ENCODE peak calls at places on chromosome 11, in nine cellular contexts. F is endothelial cell of umbilical vein; R is thoracic aorta; V is astrocyte of the spinal cord; L is BJ; N is CD8-positive, alpha-beta T cell; U is epithelial cell of esophagus; E is GM13977; Z is tibial artery. I is an unnamed sample.

GRCh38 chr11:62647609-62648005 is 1.2 kb upstream of the GANAB start:
- DNase-seq in V (no peak), U (no peak), F (no peak), E (no peak), L (no peak), R (no peak), N (no peak), Z (no peak), I (no peak)

GRCh38 chr11:123407124-123407995 is 22.7 kb upstream of the GRAMD1B start:
- DNase-seq in V (peak; percentile 71), F (peak; percentile 75), Z (peak; percentile 32), L (no peak), N (peak; percentile 65), U (peak; percentile 81), R (no peak), E (no peak), I (peak; percentile 32)

GRCh38 chr11:121067453-121067852 is 33.6 kb upstream of the TECTA start:
- DNase-seq in F (peak; percentile 33), L (no peak), V (peak; percentile 43), Z (no peak), R (no peak), N (no peak), U (no peak), E (no peak), I (no peak)

GRCh38 chr11:79045018-79045787 is 395.6 kb downstream of the TENM4 start:
- DNase-seq in R (no peak), Z (no peak), N (no peak), E (no peak), V (no peak), L (no peak), U (no peak), F (no peak), I (no peak)

GRCh38 chr11:111528557-111528956 is 12.0 kb upstream of the LAYN start:
- DNase-seq in V (no peak), F (no peak), L (no peak), R (no peak), Z (no peak), E (no peak), U (no peak), N (no peak), I (no peak)

GRCh38 chr11:21975242-21975641 is 217.6 kb upstream of the ANO5 start:
- DNase-seq in E (no peak), R (no peak), F (no peak), U (no peak), N (no peak), V (no peak), L (no peak), Z (no peak), I (no peak)

GRCh38 chr11:19201737-19202605 is at the start of gene CSRP3:
- DNase-seq in Z (no peak), E (no peak), F (no peak), R (no peak), L (no peak), U (no peak), N (no peak), V (no peak), I (no peak)

GRCh38 chr11:128662960-128663359 is 30.9 kb upstream of the FLI1 start:
- DNase-seq in L (no peak), Z (no peak), U (no peak), F (no peak), E (no peak), R (no peak), N (no peak), V (no peak), I (no peak)

GRCh38 chr11:1158681-1159525 is 1.1 kb downstream of the MUC5AC start:
- DNase-seq in V (no peak), E (peak; percentile 14), R (no peak), F (no peak), L (no peak), U (no peak), N (no peak), Z (no peak), I (no peak)

GRCh38 chr11:126113515-126113957 is 50.9 kb upstream of the CDON start:
- DNase-seq in L (peak; percentile 95), F (peak; percentile 92), V (peak; percentile 86), U (peak; percentile 79), N (no peak), Z (peak; percentile 95), R (peak; percentile 87), E (no peak), I (no peak)

GRCh38 chr11:71131861-71132260 is 120.5 kb downstream of the SHANK2 start:
- DNase-seq in Z (no peak), N (no peak), F (no peak), V (no peak), L (no peak), R (no peak), U (no peak), E (no peak), I (no peak)

GRCh38 chr11:83317757-83318548 is 31.8 kb upstream of the CCDC90B start:
- DNase-seq in E (peak; percentile 14), V (no peak), N (no peak), F (no peak), R (no peak), Z (no peak), U (peak; percentile 36), L (no peak), I (no peak)

GRCh38 chr11:36149538-36150242 is 139.5 kb downstream of the COMMD9 start:
- DNase-seq in Z (peak; percentile 70), L (peak; percentile 88), F (peak; percentile 99), E (peak; percentile 74), R (peak; percentile 6), U (peak; percentile 98), V (peak; percentile 99), N (no peak), I (no peak)

GRCh38 chr11:75351541-75352416 is at the start of gene ARRB1:
- DNase-seq in V (no peak), R (no peak), E (peak; percentile 75), F (no peak), N (peak; percentile 55), L (no peak), U (peak; percentile 51), Z (peak; percentile 54), I (peak; percentile 51)

GRCh38 chr11:75352417-75353206 is 1.2 kb upstream of the ARRB1 start:
- DNase-seq in Z (peak; percentile 64), L (no peak), F (no peak), N (peak; percentile 54), R (no peak), E (peak; percentile 70), V (no peak), U (no peak), I (no peak)

GRCh38 chr11:75349540-75350116 is 1.8 kb downstream of the ARRB1 start:
- DNase-seq in Z (peak; percentile 67), U (no peak), F (peak; percentile 59), V (no peak), L (no peak), E (no peak), R (no peak), N (no peak), I (no peak)

GRCh38 chr11:75350122-75350742 is 1.2 kb downstream of the ARRB1 start:
- DNase-seq in V (no peak), Z (no peak), F (no peak), U (no peak), N (no peak), E (no peak), L (no peak), R (no peak), I (no peak)

DNA sequence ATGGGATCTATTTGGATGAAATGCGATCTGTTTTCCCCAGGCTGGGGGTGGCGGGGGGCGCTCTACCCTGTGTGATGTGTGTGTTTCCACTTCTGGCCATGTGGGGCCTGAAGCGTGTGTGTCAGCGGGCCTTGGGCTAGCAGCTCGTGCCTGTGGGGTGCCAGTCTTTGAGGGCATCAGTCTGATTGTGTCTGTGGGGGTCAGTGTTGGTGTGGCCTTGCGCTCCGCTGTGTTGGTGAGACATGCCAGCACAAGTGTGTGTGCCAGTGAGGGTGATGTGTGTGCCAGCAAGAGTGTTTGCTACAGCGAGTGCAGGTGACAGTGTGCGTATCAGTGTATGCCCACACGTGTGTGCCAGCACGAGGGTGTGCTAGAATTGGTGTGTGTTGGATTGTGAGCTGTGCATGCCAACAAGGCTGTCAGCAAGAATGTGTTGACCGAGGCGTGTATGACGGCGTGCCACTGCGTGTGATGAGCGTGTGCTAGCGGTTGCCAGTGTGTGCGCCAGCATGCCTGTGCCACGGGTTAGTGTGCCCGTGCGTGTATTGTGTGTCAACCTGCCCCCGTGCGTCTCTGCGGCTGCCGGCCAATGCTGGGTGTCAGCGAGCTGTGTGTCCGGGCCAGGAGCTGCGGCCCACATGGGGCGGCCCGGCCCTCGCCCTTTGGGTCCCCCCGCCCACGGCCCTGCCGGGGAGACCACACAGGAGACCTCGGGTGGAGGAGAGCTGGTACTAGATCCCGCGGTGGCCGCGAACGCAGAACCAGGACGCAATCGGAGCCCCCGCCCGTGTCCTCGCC is 519 bp downstream of the ARRB1 start:
- DNase-seq in V (no peak), L (no peak), U (peak; percentile 43), Z (peak; percentile 63), E (no peak), N (peak; percentile 38), R (no peak), F (peak; percentile 60), I (no peak)
- TF ChIP-seq CTCF in V (no peak), L (peak; percentile 0), U (no peak), Z (no peak), E (no peak), N (peak; percentile 26), R (no peak), F (peak; percentile 46), I (peak; percentile 23)

GRCh38 chr11:129694538-129694937 is 121.1 kb upstream of the TMEM45B start:
- DNase-seq in L (no peak), Z (no peak), R (no peak), F (no peak), N (no peak), V (no peak), U (no peak), E (peak; percentile 7), I (no peak)
- TF ChIP-seq CTCF in L (no peak), Z (no peak), R (no peak), F (no peak), N (no peak), V (no peak), U (no peak), E (peak; percentile 17), I (peak; percentile 12)

DNA sequence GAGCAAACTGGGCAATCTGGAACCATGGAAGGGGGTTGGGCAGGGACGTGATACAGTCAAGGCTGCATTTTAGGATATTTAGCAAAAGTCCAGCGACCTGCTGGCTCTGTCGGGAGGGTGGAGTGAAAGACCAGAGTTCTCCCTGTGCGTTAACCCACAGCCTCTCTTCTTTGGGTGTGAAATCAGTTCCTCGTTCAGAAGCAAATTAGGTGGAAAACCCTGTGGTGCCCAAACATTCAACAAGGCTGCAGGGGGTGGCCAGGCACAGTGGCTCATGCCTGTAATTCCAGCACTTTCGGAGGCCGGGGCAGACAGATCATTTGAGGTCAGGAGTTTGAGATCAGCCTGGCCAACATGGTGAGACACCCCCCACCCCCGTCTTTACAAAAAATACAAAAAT is 5.9 kb downstream of the TMEM151A start:
- DNase-seq in Z (no peak), F (no peak), U (no peak), E (no peak), L (no peak), R (no peak), V (no peak), N (no peak), I (no peak)
- TF ChIP-seq CTCF in Z (no peak), F (no peak), U (no peak), E (no peak), L (no peak), R (no peak), V (no peak), N (no peak), I (no peak)

DNA sequence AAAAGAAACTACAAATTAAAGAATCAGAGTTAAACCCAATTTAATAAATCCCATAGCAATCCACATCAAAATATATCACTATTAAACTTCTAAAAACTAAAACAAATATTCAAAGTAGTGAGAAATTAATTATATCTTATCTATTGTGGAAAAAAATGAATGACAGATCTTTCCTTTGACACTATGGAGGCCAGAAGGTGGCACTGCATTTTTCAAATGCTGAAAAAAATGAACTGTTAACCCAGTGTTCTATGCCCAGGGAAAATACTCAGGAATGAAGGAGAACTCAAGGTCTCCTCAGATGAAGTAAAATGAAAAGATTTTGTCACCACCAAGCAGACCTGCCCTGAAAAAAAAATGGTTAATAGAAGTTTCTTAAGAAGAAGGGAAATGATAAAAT is 27.7 kb downstream of the TYR start:
- DNase-seq in E (no peak), F (peak; percentile 47), U (peak; percentile 12), V (no peak), R (no peak), L (no peak), N (no peak), Z (no peak), I (no peak)
- TF ChIP-seq CTCF in E (no peak), F (peak; percentile 23), U (peak; percentile 39), V (peak; percentile 9), R (no peak), L (peak; percentile 5), N (no peak), Z (no peak), I (no peak)